ENCODE peak calls at places on chromosomes 11 and 22, in nine cellular contexts. D is GM12878, V is suprapubic skin, S is left ventricle myocardium inferior, N is tibial nerve, O is adrenal gland, X is stomach, Y is K562, K is prostate gland. P is an unnamed sample.

GRCh38 chr11:18865951-18866350 is 73.3 kb downstream of the MRGPRX1 start:
- DNase-seq in V (no peak), S (no peak), N (no peak), X (no peak), Y (no peak), K (no peak), O (no peak), D (no peak), P (no peak)

GRCh38 chr22:40606306-40606705 is 30.2 kb downstream of the MRTFA start:
- DNase-seq in V (no peak), N (no peak), S (no peak), O (no peak), K (no peak), Y (no peak), X (no peak), D (no peak), P (no peak)

GRCh38 chr11:23696712-23697111 is 800.1 kb upstream of the LUZP2 start:
- DNase-seq in X (no peak), O (no peak), Y (no peak), K (no peak), D (no peak), S (no peak), V (no peak), N (no peak), P (no peak)

GRCh38 chr11:3129181-3129590 is 35.9 kb downstream of the OSBPL5 start:
- DNase-seq in N (no peak), V (no peak), Y (no peak), S (no peak), O (no peak), D (no peak), X (no peak), K (no peak), P (no peak)

GRCh38 chr11:17722000-17722643 is 2.8 kb downstream of the MYOD1 start:
- DNase-seq in V (no peak), O (no peak), N (no peak), Y (peak; percentile 19), D (no peak), K (no peak), X (no peak), S (no peak), P (no peak)

GRCh38 chr11:10026514-10026913 is 267.5 kb downstream of the SBF2 start:
- DNase-seq in N (no peak), D (no peak), O (no peak), Y (no peak), V (no peak), S (no peak), X (no peak), K (no peak), P (no peak)

GRCh38 chr11:126510621-126511370 is 155.3 kb downstream of the ST3GAL4 start:
- DNase-seq in X (no peak), Y (no peak), V (no peak), S (no peak), D (no peak), N (no peak), O (no peak), K (no peak), P (no peak)

GRCh38 chr22:27839261-27839660 is 37.7 kb upstream of the MN1 start:
- DNase-seq in V (peak; percentile 35), D (no peak), X (no peak), S (no peak), K (no peak), N (no peak), Y (no peak), O (no peak), P (no peak)

GRCh38 chr11:61083601-61084147 is 18.6 kb upstream of the CD5 start:
- DNase-seq in N (no peak), O (no peak), D (no peak), X (no peak), K (no peak), S (no peak), V (no peak), Y (no peak), P (no peak)

GRCh38 chr11:22458141-22458540 is 120.0 kb downstream of the SLC17A6 start:
- DNase-seq in X (no peak), Y (no peak), K (no peak), N (no peak), S (no peak), V (no peak), O (no peak), D (no peak), P (no peak)

GRCh38 chr11:77035041-77035440 is 843 bp downstream of the B3GNT6 start:
- DNase-seq in N (no peak), K (no peak), X (no peak), D (no peak), O (no peak), S (no peak), V (no peak), Y (no peak), P (no peak)

GRCh38 chr11:15349413-15349812 is 234.7 kb downstream of the INSC start:
- DNase-seq in V (no peak), D (no peak), N (no peak), X (no peak), K (no peak), Y (no peak), S (no peak), O (no peak), P (no peak)

GRCh38 chr11:132158091-132158490 is 787.7 kb downstream of the NTM start:
- DNase-seq in S (no peak), Y (no peak), O (no peak), K (no peak), D (no peak), N (no peak), V (no peak), X (peak; percentile 27), P (no peak)

GRCh38 chr11:19768815-19769214 is 56.2 kb downstream of the NAV2 start:
- DNase-seq in S (no peak), O (no peak), Y (no peak), X (no peak), N (no peak), D (no peak), K (no peak), V (no peak), P (no peak)

GRCh38 chr11:28342704-28343103 is 234.5 kb downstream of the METTL15 start:
- DNase-seq in O (no peak), N (no peak), K (no peak), Y (peak; percentile 4), V (no peak), D (no peak), X (no peak), S (no peak), P (no peak)

GRCh38 chr11:120245434-120245833 is 5.5 kb downstream of the POU2F3 start:
- DNase-seq in Y (no peak), N (no peak), O (no peak), V (no peak), K (no peak), D (no peak), X (no peak), S (no peak), P (no peak)

GRCh38 chr11:78564037-78564888 is 10.4 kb downstream of the NARS2 start:
- DNase-seq in O (no peak), D (peak; percentile 40), K (peak; percentile 68), V (no peak), Y (peak; percentile 73), N (no peak), S (no peak), X (no peak), P (no peak)

GRCh38 chr11:2269601-2270321 is 627 bp downstream of the ASCL2 start:
- DNase-seq in X (peak; percentile 74), K (peak; percentile 75), S (no peak), O (no peak), N (no peak), Y (peak; percentile 67), D (no peak), V (no peak), P (peak; percentile 49)

GRCh38 chr22:50197856-50198623 is 2.8 kb upstream of the SELENOO start:
- DNase-seq in D (no peak), N (no peak), S (no peak), X (no peak), Y (no peak), V (no peak), O (no peak), K (no peak), P (no peak)

GRCh38 chr22:37012262-37012904 is 6.9 kb downstream of the TST start:
- DNase-seq in O (peak; percentile 69), X (peak; percentile 77), N (no peak), V (no peak), Y (no peak), S (peak; percentile 55), K (no peak), D (no peak), P (no peak)

GRCh38 chr11:72737341-72737740 is 14.9 kb downstream of the ARAP1 start:
- DNase-seq in Y (no peak), K (no peak), S (no peak), X (no peak), O (no peak), D (no peak), V (no peak), N (no peak), P (no peak)
- H3K4me1 ChIP-seq in Y (peaks cover 63% of the 10 kb centered on the region), K (no peaks in the 10 kb centered on the region), S (peaks cover 50% of the 10 kb centered on the region), X (peaks cover 82% of the 10 kb centered on the region), O (peaks cover 51% of the 10 kb centered on the region), D (peaks cover 61% of the 10 kb centered on the region), V (peaks cover 49% of the 10 kb centered on the region), N (no peaks in the 10 kb centered on the region), P (peaks cover 62% of the 10 kb centered on the region)

DNA sequence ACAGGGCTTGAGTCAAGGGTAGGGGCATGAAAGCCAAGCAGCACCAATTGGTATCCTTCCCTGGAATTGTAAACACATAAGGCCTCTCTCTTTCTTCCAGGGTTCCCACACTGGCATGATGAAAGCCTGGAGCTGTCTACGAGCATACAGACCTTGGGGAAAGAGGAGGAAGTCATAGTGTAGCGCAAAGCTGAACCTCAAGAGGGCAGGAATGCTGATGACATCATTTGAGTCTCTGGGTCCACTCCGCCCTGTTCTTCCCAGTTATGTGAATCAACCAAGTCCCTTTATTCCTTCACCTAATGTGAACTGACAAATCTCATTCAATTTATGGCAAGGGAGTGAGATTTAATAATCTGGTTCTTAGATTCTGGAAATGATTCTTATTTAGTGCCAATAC is 266.4 kb upstream of the NCAM1 start:
- DNase-seq in V (no peak), Y (no peak), S (no peak), O (no peak), K (no peak), N (no peak), D (no peak), X (no peak), P (no peak)
- TF ChIP-seq CTCF in V (no peak), Y (no peak), S (no peak), O (no peak), K (no peak), N (no peak), D (no peak), X (no peak), P (no peak)

GRCh38 chr11:66131937-66132632 is 62.0 kb downstream of the PACS1 start:
- DNase-seq in Y (no peak), D (no peak), X (no peak), N (no peak), K (no peak), S (no peak), O (no peak), V (no peak), P (no peak)
- H3K4me1 ChIP-seq in Y (no peaks in the 10 kb centered on the region), D (peaks cover 67% of the 10 kb centered on the region), X (peaks cover 13% of the 10 kb centered on the region), N (no peaks in the 10 kb centered on the region), K (no peaks in the 10 kb centered on the region), S (peaks cover 22% of the 10 kb centered on the region), O (peaks cover 2% of the 10 kb centered on the region), V (peaks cover 16% of the 10 kb centered on the region), P (peaks cover 12% of the 10 kb centered on the region)

DNA sequence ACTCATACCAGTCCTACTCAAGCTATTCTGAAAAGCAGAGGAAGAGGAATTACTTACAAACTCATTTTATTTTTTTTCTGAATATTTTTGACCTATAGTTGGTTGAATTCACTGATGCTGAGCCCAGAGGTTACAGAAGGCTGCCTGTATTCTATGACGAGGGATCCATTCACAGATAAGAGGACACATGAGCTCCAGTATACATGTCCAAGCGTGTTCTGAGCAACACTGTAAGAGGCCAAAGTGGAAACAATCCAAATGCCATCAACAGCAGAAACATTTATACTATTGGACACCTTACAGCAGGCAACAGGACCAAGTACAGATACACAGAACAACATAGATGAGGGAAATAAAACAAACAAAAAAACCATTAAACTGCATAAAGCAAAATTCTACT is 10.3 kb downstream of the KDM4E start:
- DNase-seq in Y (no peak), D (no peak), K (peak; percentile 56), O (no peak), X (no peak), N (no peak), V (no peak), S (no peak), P (no peak)
- TF ChIP-seq CTCF in Y (no peak), D (no peak), K (no peak), O (no peak), X (no peak), N (no peak), V (no peak), S (no peak), P (no peak)

P was measured in RWPE2.